ENCODE peak calls at places on chromosome 2, in eight cellular contexts. L, S, Q, M, X, C, W and I are unnamed samples.
A peak's percentile ranks its signal among the peaks of the same experiment; 100 is the strongest.

GRCh38 chr2:28582152-28582551 is 86.3 kb downstream of the PLB1 start:
- DNase-seq in L (no peak), S (no peak), Q (no peak), M (no peak), X (no peak), C (no peak), W (peak; percentile 21), I (no peak)

GRCh38 chr2:120133572-120134244 is 89.5 kb downstream of the TMEM185B start:
- DNase-seq in L (no peak), S (peak; percentile 76), Q (no peak), M (no peak), X (no peak), C (peak; percentile 33), W (no peak), I (no peak)

GRCh38 chr2:240387669-240388358 is 47.6 kb upstream of the GPC1 start:
- DNase-seq in L (no peak), S (peak; percentile 93), Q (no peak), M (no peak), X (no peak), C (peak; percentile 96), W (no peak), I (peak; percentile 53)

GRCh38 chr2:161725297-161725696 is 101.1 kb downstream of the SLC4A10 start:
- DNase-seq in L (no peak), S (no peak), Q (no peak), M (no peak), X (no peak), C (no peak), W (no peak), I (no peak)

GRCh38 chr2:393711-394696 is 106.1 kb upstream of the ALKAL2 start:
- DNase-seq in L (no peak), S (no peak), Q (peak; percentile 40), M (peak; percentile 28), X (no peak), C (peak; percentile 1), W (peak; percentile 54), I (peak; percentile 88)

GRCh38 chr2:62313433-62314227 is 117.7 kb downstream of the B3GNT2 start:
- DNase-seq in L (no peak), S (no peak), Q (no peak), M (no peak), X (no peak), C (no peak), W (no peak), I (no peak)

GRCh38 chr2:206642075-206643025 is at the start of gene FAM237A:
- DNase-seq in L (no peak), S (peak; percentile 56), Q (no peak), M (no peak), X (peak; percentile 16), C (peak; percentile 80), W (no peak), I (peak; percentile 72)

GRCh38 chr2:108364676-108365297 is 13.0 kb upstream of the SULT1C4 start:
- DNase-seq in L (no peak), S (no peak), Q (no peak), M (no peak), X (no peak), C (peak; percentile 18), W (no peak), I (no peak)

GRCh38 chr2:240644859-240645301 is 19.6 kb downstream of the GPR35 start:
- DNase-seq in L (no peak), S (no peak), Q (no peak), M (no peak), X (no peak), C (no peak), W (no peak), I (no peak)

GRCh38 chr2:129723277-129724020 is 256.0 kb upstream of the RAB6C start:
- DNase-seq in L (no peak), S (no peak), Q (no peak), M (no peak), X (no peak), C (no peak), W (no peak), I (no peak)

GRCh38 chr2:217742276-217742675 is 260.5 kb downstream of the TNS1 start:
- DNase-seq in L (no peak), S (no peak), Q (no peak), M (no peak), X (no peak), C (no peak), W (no peak), I (no peak)

GRCh38 chr2:74206180-74206688 is 7.8 kb downstream of the MTHFD2 start:
- DNase-seq in L (no peak), S (peak; percentile 83), Q (no peak), M (no peak), X (no peak), C (peak; percentile 84), W (peak; percentile 60), I (no peak)

GRCh38 chr2:7905756-7906155 is 776.1 kb upstream of the ID2 start:
- DNase-seq in L (no peak), S (no peak), Q (no peak), M (no peak), X (no peak), C (no peak), W (no peak), I (no peak)

GRCh38 chr2:230627806-230628724 is 84.6 kb upstream of the CAB39 start:
- DNase-seq in L (no peak), S (peak; percentile 45), Q (no peak), M (no peak), X (no peak), C (peak; percentile 73), W (no peak), I (no peak)